ENCODE peak calls at places on chromosomes 5 and 9, in seven cellular contexts. I is T follicular helper cell; T is NCI-H1436 treated with DMSO at 0.1 percent for 48 hours; J is prostate gland; W is stimulated activated CD4-positive, alpha-beta T cell treated with anti-CD3 and anti-CD28 coated beads, TNF-alpha, amount 100 ng/mL, for 1 hour; Y is hepatic stellate cell; Z is Right ventricle myocardium superior. H is an unnamed sample.

GRCh38 chr9:19137282-19137681 is 10.0 kb upstream of the PLIN2 start:
- DNase-seq in Z (no peak), T (no peak), I (no peak), W (no peak), Y (no peak), J (no peak), H (no peak)

GRCh38 chr9:92247296-92247695 is 46.2 kb downstream of the IARS1 start:
- DNase-seq in J (no peak), W (no peak), T (no peak), Y (no peak), I (no peak), Z (no peak), H (no peak)

GRCh38 chr5:123036391-123037103 is at the start of gene PPIC:
- DNase-seq in J (peak), W (no peak), Z (peak), T (no peak), I (no peak), Y (peak), H (no peak)

GRCh38 chr5:113935453-113935852 is 422.0 kb downstream of the YTHDC2 start:
- DNase-seq in J (no peak), I (no peak), Z (no peak), T (no peak), Y (no peak), W (no peak), H (no peak)

GRCh38 chr5:124236366-124237231 is 509.8 kb downstream of the ZNF608 start:
- DNase-seq in W (no peak), Z (no peak), Y (no peak), T (peak), J (no peak), I (no peak), H (no peak)

GRCh38 chr9:114202396-114202795 is 47.1 kb downstream of the COL27A1 start:
- DNase-seq in Z (no peak), W (no peak), J (no peak), T (no peak), Y (no peak), I (no peak), H (no peak)

GRCh38 chr9:127915801-127916664 is 808 bp downstream of the ST6GALNAC4 start:
- DNase-seq in I (no peak), T (no peak), Z (no peak), W (no peak), J (no peak), Y (no peak), H (peak)

GRCh38 chr5:160054831-160055230 is 45.9 kb downstream of the TTC1 start:
- DNase-seq in Z (no peak), Y (peak), W (no peak), J (no peak), T (no peak), I (no peak), H (no peak)

GRCh38 chr9:15317836-15318235 is 10.8 kb upstream of the TTC39B start:
- DNase-seq in Y (no peak), T (no peak), W (no peak), Z (no peak), J (no peak), I (no peak), H (no peak)

GRCh38 chr5:80374188-80374587 is 33.7 kb upstream of the ZFYVE16 start:
- DNase-seq in T (no peak), W (no peak), J (no peak), I (no peak), Z (no peak), Y (no peak), H (no peak)

GRCh38 chr9:72150653-72151052 is 1.4 kb downstream of the GDA start:
- DNase-seq in Y (no peak), W (no peak), J (no peak), Z (no peak), T (no peak), I (no peak), H (no peak)

GRCh38 chr5:71865665-71866320 is 146.7 kb downstream of the CARTPT start:
- DNase-seq in Z (no peak), W (no peak), J (no peak), I (no peak), T (no peak), Y (no peak), H (no peak)

GRCh38 chr9:130500340-130500771 is 55.6 kb downstream of the ASS1 start:
- DNase-seq in J (peak), W (no peak), I (no peak), Y (no peak), Z (no peak), T (peak), H (peak)